ENCODE peak calls at places on chromosome 18, in six cellular contexts. E is mesendoderm, O is neuronal stem cell, Y is IMR-90, M is H1, W is mesenchymal stem cell. S is an unnamed sample.

GRCh38 chr18:12239426-12239825 is 14.7 kb upstream of the CIDEA start:
- DNase-seq in E (no peak), O (no peak), Y (peak), M (peak), W (no peak), S (no peak)

GRCh38 chr18:62881509-62882016 is 166.2 kb downstream of the PHLPP1 start:
- DNase-seq in E (peak), O (no peak), Y (peak), M (no peak), W (peak), S (no peak)

GRCh38 chr18:49561127-49561376 is 805 bp upstream of the LIPG start:
- DNase-seq in E (no peak), O (peak), Y (no peak), M (no peak), W (peak), S (no peak)

GRCh38 chr18:9047715-9048114 is 54.8 kb upstream of the NDUFV2 start:
- DNase-seq in E (no peak), O (no peak), Y (no peak), M (no peak), W (no peak), S (no peak)

GRCh38 chr18:21496277-21496835 is 104.1 kb downstream of the ESCO1 start:
- DNase-seq in E (no peak), O (no peak), Y (no peak), M (no peak), W (no peak), S (no peak)

GRCh38 chr18:79900610-79901570 is 50.6 kb downstream of the SLC66A2 start:
- DNase-seq in E (no peak), O (no peak), Y (no peak), M (no peak), W (no peak), S (no peak)

GRCh38 chr18:49250819-49251388 is 209.5 kb downstream of the DYM start:
- DNase-seq in E (peak), O (peak), Y (peak), M (no peak), W (peak), S (no peak)

GRCh38 chr18:69574401-69574800 is 173.7 kb downstream of the DOK6 start:
- DNase-seq in E (no peak), O (no peak), Y (no peak), M (no peak), W (no peak), S (no peak)

GRCh38 chr18:63152096-63152495 is 167.5 kb downstream of the BCL2 start:
- DNase-seq in E (no peak), O (no peak), Y (no peak), M (no peak), W (no peak), S (no peak)

GRCh38 chr18:49359732-49360444 is 100.6 kb downstream of the DYM start:
- DNase-seq in E (no peak), O (no peak), Y (peak), M (no peak), W (peak), S (no peak)

GRCh38 chr18:39487932-39488331 is 1922.3 kb upstream of the CELF4 start:
- DNase-seq in E (no peak), O (no peak), Y (no peak), M (no peak), W (no peak), S (no peak)

GRCh38 chr18:13271512-13271911 is 53.0 kb downstream of the LDLRAD4 start:
- DNase-seq in E (peak), O (no peak), Y (no peak), M (no peak), W (no peak), S (no peak)

GRCh38 chr18:7918696-7919095 is 351.6 kb downstream of the PTPRM start:
- DNase-seq in E (no peak), O (no peak), Y (no peak), M (no peak), W (peak), S (no peak)

GRCh38 chr18:7921938-7922587 is 354.9 kb downstream of the PTPRM start:
- DNase-seq in E (no peak), O (no peak), Y (peak), M (no peak), W (peak), S (no peak)

GRCh38 chr18:7923105-7923504 is 356.0 kb downstream of the PTPRM start:
- DNase-seq in E (peak), O (no peak), Y (no peak), M (no peak), W (no peak), S (no peak)

GRCh38 chr18:7914834-7915670 is 347.9 kb downstream of the PTPRM start:
- DNase-seq in E (no peak), O (no peak), Y (no peak), M (no peak), W (no peak), S (no peak)

GRCh38 chr18:7919565-7919964 is 352.4 kb downstream of the PTPRM start:
- DNase-seq in E (no peak), O (no peak), Y (no peak), M (no peak), W (peak), S (no peak)
- H2BK15ac ChIP-seq in E (no peak), O (no peak), Y (no peak), M (no peak), W (no peak), S (no peak)

GRCh38 chr18:54780970-54781369 is 47.3 kb upstream of the RAB27B start:
- DNase-seq in E (no peak), O (no peak), Y (no peak), M (no peak), W (no peak), S (no peak)
- H2BK15ac ChIP-seq in E (no peak), O (no peak), Y (no peak), M (no peak), W (no peak), S (no peak)

DNA sequence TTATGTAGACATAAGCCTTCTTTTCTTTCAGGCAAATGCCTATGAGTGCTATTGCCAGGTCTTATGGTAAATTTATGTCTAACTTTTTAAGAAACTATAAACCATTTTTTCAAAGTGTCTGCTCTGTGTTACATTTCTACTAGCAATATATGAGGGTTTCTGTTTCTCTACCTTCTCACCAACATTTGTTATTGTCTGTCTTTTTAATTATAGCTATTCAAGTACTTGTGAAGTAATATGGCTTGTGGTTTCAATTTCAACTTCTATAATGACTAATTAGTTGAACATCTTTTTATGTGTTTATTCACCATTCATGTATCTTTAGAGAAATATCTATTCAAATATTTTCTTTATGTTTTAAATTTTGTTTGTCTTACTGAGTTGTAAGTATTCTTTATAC is 213.1 kb upstream of the MC4R start:
- DNase-seq in E (no peak), O (no peak), Y (no peak), M (no peak), W (no peak), S (no peak)
- H2BK15ac ChIP-seq in E (no peak), O (no peak), Y (no peak), M (no peak), W (no peak), S (no peak)

GRCh38 chr18:33749831-33750230 is 171.8 kb downstream of the ASXL3 start:
- DNase-seq in E (no peak), O (no peak), Y (no peak), M (no peak), W (no peak), S (no peak)

GRCh38 chr18:33745396-33745795 is 167.4 kb downstream of the ASXL3 start:
- DNase-seq in E (no peak), O (no peak), Y (no peak), M (no peak), W (no peak), S (no peak)

GRCh38 chr18:33746261-33746660 is 168.2 kb downstream of the ASXL3 start:
- DNase-seq in E (no peak), O (no peak), Y (no peak), M (no peak), W (no peak), S (no peak)

GRCh38 chr18:33744032-33744697 is 166.1 kb downstream of the ASXL3 start:
- DNase-seq in E (peak), O (no peak), Y (no peak), M (no peak), W (no peak), S (no peak)
- H2BK15ac ChIP-seq in E (no peak), O (no peak), Y (no peak), M (no peak), W (no peak), S (no peak)

GRCh38 chr18:57627488-57627887 is 5.9 kb upstream of the NARS1 start:
- DNase-seq in E (peak), O (no peak), Y (peak), M (no peak), W (no peak), S (no peak)

GRCh38 chr18:57631697-57632096 is 10.1 kb upstream of the NARS1 start:
- DNase-seq in E (no peak), O (no peak), Y (no peak), M (no peak), W (no peak), S (no peak)

GRCh38 chr18:57630759-57631660 is 9.4 kb upstream of the NARS1 start:
- DNase-seq in E (no peak), O (no peak), Y (no peak), M (no peak), W (no peak), S (no peak)

GRCh38 chr18:57630002-57630758 is 8.5 kb upstream of the NARS1 start:
- DNase-seq in E (peak), O (peak), Y (peak), M (peak), W (peak), S (peak)

DNA sequence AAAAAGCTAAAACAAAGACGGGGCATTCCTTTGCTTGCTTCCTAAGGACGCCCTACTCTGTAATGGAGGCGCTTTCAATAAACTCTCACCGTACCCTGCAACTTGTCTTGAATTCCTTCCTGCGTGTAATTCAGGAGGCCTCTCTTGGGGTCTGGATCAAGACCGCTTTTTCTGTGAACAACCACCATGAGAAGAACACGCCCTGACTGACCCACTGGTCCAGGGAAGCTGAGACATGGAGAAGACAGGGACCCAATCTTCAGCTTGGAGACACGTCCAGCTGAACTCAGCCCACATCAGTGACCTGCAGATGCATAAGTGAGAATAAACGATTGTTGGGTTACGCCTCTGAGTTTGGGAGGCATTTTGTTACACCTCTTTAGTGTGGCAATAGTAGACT is 7.8 kb upstream of the NARS1 start:
- DNase-seq in E (no peak), O (no peak), Y (no peak), M (no peak), W (no peak), S (no peak)
- H2BK15ac ChIP-seq in E (no peak), O (no peak), Y (peak), M (peak), W (no peak), S (no peak)

DNA sequence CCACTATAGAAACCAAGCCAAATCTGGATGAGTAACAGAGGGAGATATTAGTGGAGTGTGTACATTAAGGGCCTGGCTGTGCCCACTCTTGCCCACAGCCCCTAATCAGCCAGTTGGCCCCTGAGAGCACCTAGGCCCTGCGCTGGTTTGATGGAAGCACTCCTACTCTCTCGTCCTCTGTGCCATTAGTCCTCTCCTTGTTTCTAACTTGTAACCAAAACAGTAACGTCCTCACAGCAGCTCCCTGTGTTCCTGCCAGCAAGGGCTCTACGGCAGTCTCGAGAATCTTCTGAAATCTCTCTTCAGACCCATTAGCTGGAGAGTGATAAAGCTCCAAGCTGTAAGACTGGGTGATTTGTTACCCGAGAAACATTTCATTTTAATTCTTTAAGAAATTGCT is 76.1 kb downstream of the LRRC30 start:
- DNase-seq in E (no peak), O (no peak), Y (no peak), M (no peak), W (no peak), S (no peak)
- H2BK15ac ChIP-seq in E (no peak), O (no peak), Y (no peak), M (no peak), W (no peak), S (no peak)

GRCh38 chr18:10454800-10455550 is 540 bp downstream of the APCDD1 start:
- DNase-seq in E (peak), O (peak), Y (peak), M (peak), W (peak), S (peak)
- H2BK15ac ChIP-seq in E (no peak), O (no peak), Y (no peak), M (no peak), W (peak), S (no peak)

GRCh38 chr18:46373787-46374186 is 269.6 kb downstream of the HAUS1 start:
- DNase-seq in E (no peak), O (no peak), Y (no peak), M (no peak), W (no peak), S (no peak)
- H2BK15ac ChIP-seq in E (no peak), O (no peak), Y (no peak), M (no peak), W (no peak), S (no peak)

DNA sequence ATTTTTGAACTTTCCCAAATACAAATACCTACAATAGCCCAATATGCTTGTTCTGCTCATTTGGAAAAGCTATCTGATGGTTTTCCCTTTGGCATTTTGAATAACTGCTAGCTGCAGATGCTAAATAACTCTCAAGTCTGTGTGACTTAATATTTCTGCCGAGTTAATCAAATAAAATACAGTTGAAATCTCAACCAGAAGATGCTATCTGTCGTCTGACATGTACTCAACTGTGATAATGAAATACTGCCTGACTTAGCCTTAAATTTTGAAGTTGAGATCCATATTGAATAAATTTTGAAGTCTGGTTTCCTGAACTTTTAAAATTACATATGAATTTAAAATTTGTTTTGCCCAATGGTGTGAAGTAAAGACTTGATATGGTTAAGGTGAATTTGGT is 204.4 kb upstream of the MEX3C start:
- DNase-seq in E (no peak), O (no peak), Y (no peak), M (no peak), W (no peak), S (no peak)
- H2BK15ac ChIP-seq in E (no peak), O (no peak), Y (no peak), M (no peak), W (no peak), S (no peak)

S was measured in H9.